ENCODE peak calls at places on chromosomes 5 and 9, in six cellular contexts. H, I, W, Y, L and F are unnamed samples.

GRCh38 chr9:134029248-134030226 is 4.3 kb downstream of the BRD3OS start:
- DNase-seq in W (no peak), I (no peak), H (no peak), L (no peak), Y (no peak), F (no peak)

GRCh38 chr9:15182003-15182695 is 124.9 kb downstream of the TTC39B start:
- DNase-seq in L (no peak), W (no peak), I (no peak), H (no peak), Y (no peak), F (no peak)

GRCh38 chr9:89872913-89873707 is 268.3 kb downstream of the GADD45G start:
- DNase-seq in I (no peak), Y (no peak), L (no peak), W (peak), H (peak), F (no peak)

GRCh38 chr5:111143910-111144309 is 51.8 kb downstream of the WDR36 start:
- DNase-seq in L (peak), W (no peak), Y (peak), H (peak), I (no peak), F (peak)

GRCh38 chr9:86352440-86353106 is 1.6 kb downstream of the TUT7 start:
- DNase-seq in Y (peak), W (no peak), I (no peak), H (no peak), L (peak), F (no peak)

GRCh38 chr5:164475339-164475977 is 970.0 kb downstream of the MAT2B start:
- DNase-seq in I (peak), H (no peak), L (peak), W (no peak), Y (peak), F (peak)

GRCh38 chr9:68931821-68932220 is 82.1 kb downstream of the PRKACG start:
- DNase-seq in W (no peak), H (no peak), Y (no peak), I (no peak), L (no peak), F (no peak)

GRCh38 chr9:16794871-16795639 is 75.4 kb downstream of the BNC2 start:
- DNase-seq in I (no peak), H (peak), Y (peak), W (no peak), L (peak), F (peak)

GRCh38 chr5:134957920-134958608 is 9.6 kb upstream of the CATSPER3 start:
- DNase-seq in I (no peak), W (no peak), H (no peak), L (no peak), Y (no peak), F (no peak)

GRCh38 chr9:136138566-136138965 is 19.9 kb upstream of the TMEM250 start:
- DNase-seq in Y (no peak), H (no peak), I (peak), L (peak), W (no peak), F (no peak)

GRCh38 chr5:150513375-150514309 is 5.7 kb downstream of the NDST1 start:
- DNase-seq in H (no peak), Y (no peak), I (no peak), L (peak), W (no peak), F (peak)

GRCh38 chr9:19690128-19690527 is 98.7 kb downstream of the SLC24A2 start:
- DNase-seq in H (no peak), W (no peak), L (peak), Y (no peak), I (no peak), F (peak)

GRCh38 chr9:3936520-3937235 is 363.2 kb downstream of the GLIS3 start:
- DNase-seq in W (peak), H (peak), L (no peak), Y (no peak), I (no peak), F (no peak)

GRCh38 chr5:32559411-32559810 is 25.9 kb upstream of the SUB1 start:
- DNase-seq in L (no peak), W (no peak), H (no peak), I (no peak), Y (no peak), F (no peak)

GRCh38 chr5:171467107-171467506 is 47.7 kb downstream of the FGF18 start:
- DNase-seq in Y (no peak), H (no peak), L (no peak), W (no peak), I (no peak), F (no peak)

GRCh38 chr5:93894471-93895354 is 153.3 kb upstream of the POU5F2 start:
- DNase-seq in Y (peak), H (no peak), W (no peak), I (no peak), L (no peak), F (no peak)

GRCh38 chr5:7410936-7411511 is 15.1 kb downstream of the ADCY2 start:
- DNase-seq in W (no peak), H (no peak), I (peak), Y (no peak), L (peak), F (no peak)

GRCh38 chr9:76704601-76705204 is 59.5 kb upstream of the PCA3 start:
- DNase-seq in L (peak), I (peak), Y (peak), H (no peak), W (no peak), F (peak)

GRCh38 chr5:122029818-122030217 is 48.2 kb downstream of the LOX start:
- DNase-seq in H (no peak), Y (no peak), W (no peak), I (no peak), L (no peak), F (no peak)
- H3K4me3 ChIP-seq in H (no peak), Y (no peak), W (no peak), I (no peak), L (no peak), F (no peak)

GRCh38 chr5:88827997-88828396 is 55.0 kb downstream of the MEF2C start:
- DNase-seq in W (no peak), Y (no peak), H (no peak), L (peak), I (no peak), F (peak)

GRCh38 chr5:88826959-88827585 is 55.9 kb downstream of the MEF2C start:
- DNase-seq in Y (peak), I (no peak), H (peak), L (peak), W (no peak), F (peak)

GRCh38 chr5:88824892-88825781 is 57.8 kb downstream of the MEF2C start:
- DNase-seq in H (no peak), I (no peak), Y (peak), W (no peak), L (peak), F (peak)

GRCh38 chr5:88824141-88824540 is 58.8 kb downstream of the MEF2C start:
- DNase-seq in H (no peak), Y (no peak), W (no peak), L (no peak), I (no peak), F (no peak)

DNA sequence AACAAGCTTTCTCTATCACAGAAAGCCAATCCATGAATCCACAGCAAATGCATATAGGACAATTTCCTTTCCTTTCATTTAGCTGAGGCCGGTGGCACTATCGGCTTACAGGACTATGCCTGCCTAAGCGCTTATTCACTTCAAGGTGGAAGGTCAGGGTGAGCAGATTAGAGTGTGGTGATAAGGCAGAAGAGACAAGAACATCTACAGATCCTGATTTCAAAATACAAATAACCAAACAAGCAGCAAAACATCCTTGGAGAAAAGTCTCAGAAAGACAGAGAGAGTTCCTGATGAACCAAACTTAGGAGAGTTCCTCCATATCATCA is 57.2 kb downstream of the MEF2C start:
- DNase-seq in W (no peak), I (no peak), H (no peak), L (no peak), Y (no peak), F (no peak)
- H3K4me3 ChIP-seq in W (no peak), I (no peak), H (peak), L (no peak), Y (no peak), F (no peak)

DNA sequence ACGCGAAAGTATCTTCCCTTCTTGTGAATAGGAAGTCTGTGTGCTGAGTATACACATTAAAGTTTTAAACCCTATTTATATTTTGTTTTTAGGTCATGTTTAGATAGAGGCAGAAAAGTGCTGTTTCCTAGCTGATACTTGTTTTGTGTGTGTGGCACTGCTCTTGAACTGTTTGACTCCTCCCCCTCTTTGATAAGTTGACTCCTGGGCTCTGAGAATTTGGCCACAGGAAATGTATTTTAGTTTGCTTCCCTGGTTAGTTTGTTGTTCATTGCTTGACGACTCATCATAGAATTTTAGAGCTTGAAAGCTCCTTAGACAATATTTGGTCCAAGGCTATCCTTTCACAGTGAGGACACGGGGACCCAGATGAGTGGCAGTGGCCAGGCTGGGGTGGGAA is 2.0 kb upstream of the CDC14B start:
- DNase-seq in I (peak), W (no peak), H (no peak), L (no peak), Y (no peak), F (no peak)
- H3K4me3 ChIP-seq in I (no peak), W (no peak), H (no peak), L (no peak), Y (no peak), F (no peak)

DNA sequence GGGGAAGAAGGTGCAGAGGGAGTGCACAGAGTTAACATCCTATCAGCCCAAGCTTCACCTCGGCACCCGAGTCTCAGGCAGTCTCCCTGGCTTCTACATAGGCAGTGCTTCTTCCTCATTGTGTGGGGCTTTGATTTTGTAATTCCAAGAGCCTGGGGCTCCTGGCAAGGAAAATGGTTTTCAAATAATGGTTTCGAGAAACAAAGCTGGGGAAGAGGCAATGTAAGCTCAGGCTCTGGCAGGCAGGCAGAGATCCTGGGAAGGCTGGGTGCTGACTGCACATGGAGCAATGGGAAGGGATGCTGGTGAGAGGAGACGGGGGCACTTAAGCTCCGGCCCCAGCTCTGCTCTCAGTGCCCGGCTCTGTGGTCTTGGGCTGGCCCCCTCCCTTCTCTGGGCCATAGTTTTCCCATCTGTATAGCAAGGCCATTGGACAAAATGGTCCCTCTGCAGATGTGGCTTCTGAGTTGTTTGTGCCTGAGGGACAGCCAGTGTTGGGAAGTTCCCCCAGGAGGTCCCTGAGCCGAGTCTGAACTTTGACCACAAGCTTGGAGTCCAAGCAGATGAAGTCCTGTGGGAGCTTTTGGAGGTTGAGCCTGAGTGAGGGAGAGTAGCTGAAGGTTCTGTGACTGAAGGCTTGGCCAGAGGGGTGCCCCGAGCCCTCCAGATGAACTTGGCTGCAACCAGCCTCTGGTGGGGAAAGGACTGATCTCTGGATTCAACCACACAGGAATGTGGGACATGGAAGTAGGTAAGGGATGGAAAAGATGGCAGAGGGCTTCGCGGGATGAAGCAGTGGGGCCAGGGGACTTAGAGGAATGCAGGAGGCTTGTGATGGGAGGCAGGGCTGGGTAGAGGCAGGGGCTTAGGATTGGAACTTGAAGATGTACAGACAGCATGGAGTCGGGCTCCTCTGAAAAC is 28.5 kb upstream of the IL17B start:
- DNase-seq in L (no peak), I (no peak), Y (peak), W (no peak), H (no peak), F (no peak)
- H3K4me3 ChIP-seq in L (peak), I (no peak), Y (peak), W (peak), H (peak), F (peak)

GRCh38 chr5:167571824-167572223 is 719.6 kb upstream of the WWC1 start:
- DNase-seq in H (no peak), I (no peak), Y (no peak), L (no peak), W (no peak), F (no peak)

GRCh38 chr5:167576928-167577327 is 714.5 kb upstream of the WWC1 start:
- DNase-seq in L (peak), Y (no peak), W (no peak), I (no peak), H (no peak), F (no peak)

GRCh38 chr5:167576126-167576525 is 715.3 kb upstream of the WWC1 start:
- DNase-seq in I (no peak), W (no peak), L (no peak), H (no peak), Y (peak), F (peak)

GRCh38 chr5:167573274-167574127 is 717.9 kb upstream of the WWC1 start:
- DNase-seq in W (no peak), I (peak), L (peak), Y (peak), H (no peak), F (peak)

DNA sequence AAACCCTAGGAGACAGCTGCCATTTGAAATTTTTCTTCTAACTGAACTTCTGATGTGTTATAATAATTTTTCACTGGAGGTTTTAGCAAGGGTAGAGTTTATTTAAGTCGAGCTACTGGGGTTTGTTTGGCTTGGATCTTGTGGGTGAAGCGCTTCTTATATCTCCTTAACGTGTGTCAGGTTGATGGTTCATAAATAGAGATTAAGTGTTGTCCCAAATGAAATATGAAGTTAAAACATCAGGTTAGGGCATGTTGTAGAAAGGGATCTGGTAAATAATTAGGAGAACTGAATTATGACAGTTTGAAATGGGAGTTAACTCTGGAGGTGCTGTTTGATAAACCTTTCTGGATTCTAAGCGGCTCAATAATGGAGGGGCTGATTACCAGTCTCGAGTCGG is 717.1 kb upstream of the WWC1 start:
- DNase-seq in I (no peak), L (no peak), H (no peak), W (no peak), Y (no peak), F (no peak)
- H3K4me3 ChIP-seq in I (peak), L (no peak), H (no peak), W (no peak), Y (peak), F (peak)